ENCODE peak calls at places on chromosomes 16 and 17, in seven cellular contexts. J, V, O, E, K, L and M are unnamed samples. For H3K4me1, the result is how much of the 10 kb centered on the place peaks cover.

GRCh38 chr16:2846511-2847310 is 11.3 kb downstream of the PRSS22 start:
- DNase-seq in J (no peak), L (no peak), V (peak), O (no peak), E (no peak), K (no peak), M (no peak)

GRCh38 chr17:39716879-39717536 is 13.3 kb downstream of the MIEN1 start:
- DNase-seq in V (no peak), E (peak), J (no peak), O (peak), K (no peak), L (no peak), M (no peak)

GRCh38 chr17:65039349-65039988 is 17.1 kb downstream of the GNA13 start:
- DNase-seq in O (no peak), L (no peak), E (no peak), V (no peak), K (no peak), J (no peak), M (no peak)

GRCh38 chr16:85982563-85982939 is 83.6 kb downstream of the IRF8 start:
- DNase-seq in O (no peak), L (peak), J (peak), V (peak), E (peak), K (peak), M (no peak)

GRCh38 chr17:13337864-13338371 is 263.8 kb downstream of the HS3ST3A1 start:
- DNase-seq in L (peak), K (no peak), E (no peak), V (no peak), O (peak), J (no peak), M (no peak)

GRCh38 chr17:50265212-50265611 is 9.1 kb upstream of the TMEM92 start:
- DNase-seq in L (no peak), O (peak), K (no peak), V (peak), E (peak), J (no peak), M (no peak)

GRCh38 chr16:23835390-23836077 is at the start of gene PRKCB:
- DNase-seq in L (peak), J (peak), K (no peak), E (peak), O (peak), V (peak), M (no peak)

GRCh38 chr16:72848759-72849664 is 198.9 kb downstream of the ZFHX3 start:
- DNase-seq in E (peak), V (no peak), J (peak), O (peak), L (peak), K (peak), M (peak)

GRCh38 chr17:47230864-47231263 is 21.7 kb downstream of the MYL4 start:
- DNase-seq in K (no peak), O (no peak), V (no peak), L (no peak), E (peak), J (no peak), M (no peak)

GRCh38 chr17:17783825-17784598 is 52.8 kb downstream of the SREBF1 start:
- DNase-seq in J (peak), V (peak), K (no peak), O (peak), L (peak), E (peak), M (no peak)

GRCh38 chr16:86398622-86399021 is 111.7 kb upstream of the FOXF1 start:
- DNase-seq in J (no peak), V (no peak), K (no peak), E (no peak), O (no peak), L (no peak), M (no peak)

GRCh38 chr17:45036696-45037095 is 14.7 kb downstream of the DCAKD start:
- DNase-seq in O (no peak), V (no peak), L (no peak), K (no peak), E (no peak), J (no peak), M (no peak)

GRCh38 chr17:16288860-16289571 is 64.3 kb downstream of the CENPV start:
- DNase-seq in V (no peak), K (no peak), E (no peak), O (no peak), J (no peak), L (no peak), M (no peak)
- H3K4me1 ChIP-seq in V (half or more), K (under half), E (under half), O (under half), J (under half), L (under half), M (under half)

GRCh38 chr16:56898847-56899246 is 33.1 kb upstream of the HERPUD1 start:
- DNase-seq in O (no peak), L (no peak), K (no peak), E (no peak), J (no peak), V (no peak), M (no peak)
- TF ChIP-seq CTCF in O (no peak), L (no peak), K (no peak), E (no peak), J (no peak), V (no peak), M (no peak)

DNA sequence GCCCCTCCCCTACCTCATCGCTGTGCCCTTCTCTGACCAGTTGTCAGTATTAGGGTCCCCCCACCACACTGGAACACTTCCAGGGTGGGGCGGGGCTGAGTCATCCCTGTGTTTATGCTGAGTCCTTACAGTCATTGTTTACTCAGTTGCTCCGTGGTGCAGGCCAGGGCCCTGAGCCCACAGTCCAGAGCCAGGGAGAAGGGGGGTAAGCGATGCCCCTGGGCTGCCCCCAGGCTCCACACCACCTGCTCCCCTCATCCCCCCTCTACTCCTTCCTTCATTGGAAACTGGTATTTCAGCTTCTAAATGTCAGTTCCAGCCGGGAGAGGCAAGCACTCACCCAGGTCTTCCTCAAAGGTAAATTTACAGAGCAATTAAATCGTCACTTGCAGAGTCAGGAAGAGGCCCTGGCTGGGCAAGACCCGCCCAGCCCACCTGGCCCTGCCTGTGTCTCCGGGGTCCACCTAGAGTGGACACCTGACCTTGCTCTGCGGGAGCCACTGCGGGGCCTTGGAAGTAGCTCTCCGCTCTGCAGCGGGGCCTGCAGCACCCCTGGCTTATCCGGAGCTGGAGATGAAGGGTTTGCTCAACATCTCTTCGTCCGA is 4.8 kb downstream of the ATP2A3 start:
- DNase-seq in O (peak), E (no peak), L (no peak), K (no peak), J (no peak), V (no peak), M (no peak)
- H3K4me1 ChIP-seq in O (under half), E (under half), L (under half), K (under half), J (under half), V (half or more), M (under half)

GRCh38 chr16:57852189-57852588 is 49.9 kb upstream of the KIFC3 start:
- DNase-seq in V (peak), K (no peak), E (no peak), J (no peak), L (no peak), O (no peak), M (no peak)
- TF ChIP-seq CTCF in V (no peak), K (no peak), E (no peak), J (no peak), L (no peak), O (no peak), M (no peak)

GRCh38 chr17:63440127-63440769 is 5.9 kb downstream of the CYB561 start:
- DNase-seq in V (no peak), O (no peak), K (no peak), L (peak), E (no peak), J (no peak), M (no peak)
- H3K4me1 ChIP-seq in V (half or more), O (under half), K (under half), L (under half), E (under half), J (under half), M (under half)

GRCh38 chr17:32490101-32490482 is 3.3 kb downstream of the CDK5R1 start:
- DNase-seq in V (peak), L (no peak), J (no peak), K (no peak), E (no peak), O (no peak), M (no peak)
- TF ChIP-seq CTCF in V (no peak), L (no peak), J (no peak), K (no peak), E (no peak), O (no peak), M (no peak)

GRCh38 chr16:81496742-81497141 is 52.1 kb downstream of the CMIP start:
- DNase-seq in V (peak), O (no peak), J (no peak), L (no peak), K (no peak), E (peak), M (no peak)

GRCh38 chr16:81497690-81498089 is 53.1 kb downstream of the CMIP start:
- DNase-seq in L (no peak), V (peak), J (no peak), E (peak), O (no peak), K (no peak), M (no peak)

GRCh38 chr16:81500833-81501521 is 56.4 kb downstream of the CMIP start:
- DNase-seq in L (no peak), J (no peak), V (peak), E (peak), K (no peak), O (peak), M (no peak)

GRCh38 chr16:81499576-81500380 is 55.2 kb downstream of the CMIP start:
- DNase-seq in V (peak), L (no peak), J (no peak), E (peak), O (peak), K (no peak), M (no peak)

DNA sequence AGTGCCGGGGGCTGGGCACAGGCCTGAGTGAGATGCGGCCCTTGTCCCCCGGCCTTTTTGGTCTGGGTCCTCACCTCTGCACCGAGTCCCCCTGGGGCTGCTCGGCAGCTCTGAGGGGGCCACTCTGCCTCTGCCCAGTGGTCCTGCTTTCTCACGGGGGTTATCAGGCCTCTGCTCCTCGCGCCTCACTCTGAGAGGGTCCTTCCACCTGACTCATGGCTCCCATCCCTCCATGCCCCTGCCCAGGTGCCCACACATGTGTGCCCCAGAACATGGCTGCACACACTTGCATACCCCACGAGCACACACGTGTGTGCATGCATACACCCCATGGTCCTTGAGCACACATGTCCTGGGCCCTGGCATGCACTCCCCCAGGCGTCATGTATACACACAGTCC is 53.7 kb downstream of the CMIP start:
- DNase-seq in L (no peak), O (no peak), V (peak), K (no peak), E (peak), J (no peak), M (no peak)
- H3K4me1 ChIP-seq in L (under half), O (under half), V (half or more), K (under half), E (under half), J (half or more), M (under half)

DNA sequence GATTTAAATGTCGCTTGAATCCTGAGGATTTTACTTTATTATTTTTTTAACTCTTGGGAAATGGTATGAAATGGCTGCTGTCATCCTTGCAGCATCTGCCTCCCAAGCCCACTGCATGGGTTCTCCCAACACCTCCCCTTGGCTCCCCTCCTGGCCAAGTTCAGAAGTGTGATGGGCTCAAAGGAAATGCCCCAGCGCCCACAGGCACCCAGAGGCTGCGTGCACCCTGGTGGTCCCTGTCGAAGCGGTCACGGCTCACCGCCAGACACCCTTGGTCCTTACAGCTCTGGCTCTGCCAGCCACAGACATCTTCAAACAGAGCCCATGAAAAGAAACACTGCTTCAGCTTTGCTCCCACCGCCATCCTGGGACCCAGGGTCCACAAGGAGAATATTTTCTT is 334.7 kb downstream of the SOX9 start:
- DNase-seq in L (no peak), V (peak), O (no peak), E (no peak), K (no peak), J (no peak), M (no peak)
- TF ChIP-seq CTCF in L (no peak), V (no peak), O (no peak), E (no peak), K (no peak), J (no peak), M (no peak)

GRCh38 chr17:913207-913606 is 66.4 kb downstream of the NXN start:
- DNase-seq in K (no peak), V (no peak), O (no peak), E (no peak), L (no peak), J (no peak), M (no peak)

GRCh38 chr17:909642-910323 is 69.8 kb downstream of the NXN start:
- DNase-seq in L (no peak), V (no peak), E (peak), J (no peak), O (no peak), K (no peak), M (no peak)

GRCh38 chr17:902463-902862 is 77.1 kb downstream of the NXN start:
- DNase-seq in O (no peak), E (no peak), K (no peak), J (no peak), V (no peak), L (no peak), M (no peak)

GRCh38 chr17:910503-911194 is 68.9 kb downstream of the NXN start:
- DNase-seq in L (no peak), K (no peak), O (no peak), V (no peak), J (no peak), E (no peak), M (no peak)

GRCh38 chr17:907725-908124 is 71.9 kb downstream of the NXN start:
- DNase-seq in K (no peak), J (no peak), V (no peak), E (no peak), O (no peak), L (no peak), M (no peak)
- H3K4me1 ChIP-seq in K (under half), J (under half), V (under half), E (under half), O (under half), L (under half), M (under half)

DNA sequence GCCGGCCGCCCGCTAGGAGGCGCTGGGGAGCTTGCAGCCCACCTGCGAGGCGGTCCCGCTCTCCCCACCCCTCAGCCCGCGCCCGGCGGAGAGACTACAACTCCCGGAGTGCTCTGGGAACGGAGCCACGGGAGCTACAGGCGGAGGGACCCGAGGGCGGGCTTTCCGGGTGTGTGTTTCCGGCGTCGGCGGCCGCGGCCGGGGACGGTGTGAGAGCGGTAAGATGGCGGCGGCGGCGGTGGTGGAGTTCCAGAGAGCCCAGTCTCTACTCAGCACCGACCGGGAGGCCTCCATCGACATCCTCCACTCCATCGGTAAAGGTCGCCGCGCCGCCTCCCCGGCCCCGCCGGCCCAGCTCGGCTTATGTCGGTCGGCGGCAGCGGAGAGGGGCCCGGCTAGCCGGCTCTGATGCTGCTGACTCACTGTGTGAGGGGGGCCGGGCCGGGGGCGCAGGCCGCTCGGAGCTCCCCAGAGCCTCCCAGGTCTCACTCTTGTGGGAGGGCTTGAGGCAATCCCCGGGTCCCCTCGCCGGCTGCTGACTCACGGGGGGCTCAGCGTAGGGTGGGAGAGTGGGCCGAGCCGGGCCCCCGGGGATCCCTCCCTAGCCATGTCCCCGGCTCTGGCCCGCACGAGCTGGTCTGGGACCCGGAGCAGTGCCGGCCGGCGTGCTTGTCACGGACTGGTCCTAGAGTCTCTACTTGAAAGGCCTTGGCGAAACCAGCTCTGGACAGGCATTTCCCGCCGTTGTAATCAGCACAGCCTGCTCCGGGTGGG is at the start of gene PSMD11:
- DNase-seq in O (peak), K (peak), J (peak), E (peak), L (peak), V (peak), M (peak)
- TF ChIP-seq CTCF in O (peak), K (peak), J (peak), E (peak), L (peak), V (peak), M (peak)